ENCODE peak calls at places on chromosome 5, in five cellular contexts. One of them, this sample, is unnamed.

GRCh38 chr5:119583684-119584083 is 45.7 kb upstream of the FAM170A start:
- DNase-seq in PC-3: no peak
- DNase-seq in uterus: no peak
- DNase-seq in IMR-90: no peak
- DNase-seq in tibial nerve: no peak
- DNase-seq in this sample: no peak

GRCh38 chr5:120599576-120599975 is 135.5 kb downstream of the PRR16 start:
- DNase-seq in uterus: no peak
- DNase-seq in tibial nerve: no peak
- DNase-seq in PC-3: peak; percentile 83
- DNase-seq in IMR-90: peak; percentile 84
- DNase-seq in this sample: no peak

GRCh38 chr5:148733601-148734438 is 79.5 kb upstream of the HTR4 start:
- DNase-seq in IMR-90: peak; percentile 84
- DNase-seq in tibial nerve: peak; percentile 98
- DNase-seq in PC-3: peak; percentile 99
- DNase-seq in uterus: peak; percentile 77
- DNase-seq in this sample: peak; percentile 73

GRCh38 chr5:119651496-119651895 is 22.1 kb downstream of the FAM170A start:
- DNase-seq in IMR-90: no peak
- DNase-seq in uterus: no peak
- DNase-seq in PC-3: no peak
- DNase-seq in tibial nerve: no peak
- DNase-seq in this sample: no peak

GRCh38 chr5:66554211-66554610 is 42.0 kb upstream of the MAST4 start:
- DNase-seq in PC-3: peak; percentile 51
- DNase-seq in uterus: no peak
- DNase-seq in tibial nerve: no peak
- DNase-seq in IMR-90: no peak
- DNase-seq in this sample: no peak

GRCh38 chr5:5678909-5679308 is 256.4 kb downstream of the ICE1 start:
- DNase-seq in tibial nerve: no peak
- DNase-seq in PC-3: peak; percentile 19
- DNase-seq in IMR-90: no peak
- DNase-seq in uterus: peak; percentile 46
- DNase-seq in this sample: no peak

GRCh38 chr5:124111886-124112285 is 599.9 kb downstream of the CSNK1G3 start:
- DNase-seq in IMR-90: peak; percentile 11
- DNase-seq in tibial nerve: no peak
- DNase-seq in PC-3: peak; percentile 57
- DNase-seq in uterus: no peak
- DNase-seq in this sample: no peak

GRCh38 chr5:91277840-91278239 is 105.3 kb downstream of the ARRDC3 start:
- DNase-seq in tibial nerve: no peak
- DNase-seq in IMR-90: no peak
- DNase-seq in PC-3: no peak
- DNase-seq in uterus: no peak
- DNase-seq in this sample: no peak

GRCh38 chr5:147686421-147686820 is 96.1 kb downstream of the JAKMIP2 start:
- DNase-seq in IMR-90: no peak
- DNase-seq in uterus: no peak
- DNase-seq in tibial nerve: no peak
- DNase-seq in PC-3: peak; percentile 58
- DNase-seq in this sample: no peak

GRCh38 chr5:33824516-33825195 is 67.1 kb downstream of the ADAMTS12 start:
- DNase-seq in IMR-90: peak; percentile 81
- DNase-seq in PC-3: no peak
- DNase-seq in tibial nerve: no peak
- DNase-seq in uterus: no peak
- DNase-seq in this sample: no peak

GRCh38 chr5:170275376-170275994 is 22.1 kb downstream of the LCP2 start:
- DNase-seq in uterus: no peak
- DNase-seq in PC-3: no peak
- DNase-seq in IMR-90: no peak
- DNase-seq in tibial nerve: no peak
- DNase-seq in this sample: no peak

GRCh38 chr5:8458038-8458383 is 589.1 kb downstream of the MTRR start:
- DNase-seq in uterus: no peak
- DNase-seq in tibial nerve: no peak
- DNase-seq in IMR-90: peak; percentile 23
- DNase-seq in PC-3: no peak
- DNase-seq in this sample: no peak

GRCh38 chr5:172524573-172525021 is 70.3 kb upstream of the SH3PXD2B start:
- DNase-seq in IMR-90: no peak
- DNase-seq in PC-3: no peak
- DNase-seq in tibial nerve: no peak
- DNase-seq in uterus: peak; percentile 76
- DNase-seq in this sample: no peak

GRCh38 chr5:7393921-7394799 is 1.8 kb upstream of the ADCY2 start:
- DNase-seq in tibial nerve: no peak
- DNase-seq in uterus: no peak
- DNase-seq in PC-3: no peak
- DNase-seq in IMR-90: no peak
- DNase-seq in this sample: no peak

GRCh38 chr5:5340206-5340729 is 82.2 kb upstream of the ICE1 start:
- DNase-seq in uterus: peak; percentile 90
- DNase-seq in IMR-90: peak; percentile 83
- DNase-seq in tibial nerve: peak; percentile 49
- DNase-seq in PC-3: peak; percentile 95
- DNase-seq in this sample: peak; percentile 22

GRCh38 chr5:142433526-142434321 is 108.9 kb upstream of the SPRY4 start:
- DNase-seq in PC-3: no peak
- DNase-seq in IMR-90: peak; percentile 47
- DNase-seq in tibial nerve: no peak
- DNase-seq in uterus: no peak
- DNase-seq in this sample: no peak

GRCh38 chr5:153275697-153276096 is 214.8 kb upstream of the GRIA1 start:
- DNase-seq in tibial nerve: no peak
- DNase-seq in uterus: no peak
- DNase-seq in PC-3: no peak
- DNase-seq in IMR-90: no peak
- DNase-seq in this sample: no peak

GRCh38 chr5:26847041-26847736 is 191.2 kb downstream of the CDH9 start:
- DNase-seq in tibial nerve: no peak
- DNase-seq in IMR-90: no peak
- DNase-seq in uterus: no peak
- DNase-seq in PC-3: no peak
- DNase-seq in this sample: no peak

GRCh38 chr5:82820958-82821880 is 256.0 kb downstream of the TMEM167A start:
- DNase-seq in PC-3: no peak
- DNase-seq in IMR-90: no peak
- DNase-seq in uterus: no peak
- DNase-seq in tibial nerve: no peak
- DNase-seq in this sample: no peak

GRCh38 chr5:16740476-16740875 is 123.7 kb upstream of the RETREG1 start:
- DNase-seq in IMR-90: no peak
- DNase-seq in tibial nerve: no peak
- DNase-seq in PC-3: no peak
- DNase-seq in uterus: no peak
- DNase-seq in this sample: no peak

GRCh38 chr5:176785184-176786145 is 24.9 kb upstream of the UNC5A start:
- DNase-seq in tibial nerve: no peak
- DNase-seq in IMR-90: no peak
- DNase-seq in PC-3: no peak
- DNase-seq in uterus: no peak
- DNase-seq in this sample: no peak

GRCh38 chr5:150389759-150390256 is 22.9 kb downstream of the CD74 start:
- DNase-seq in IMR-90: no peak
- DNase-seq in tibial nerve: no peak
- DNase-seq in PC-3: no peak
- DNase-seq in uterus: no peak
- DNase-seq in this sample: no peak
- H3K36me3 ChIP-seq in IMR-90: peaks cover 74% of the 10 kb centered on the region
- H3K36me3 ChIP-seq in tibial nerve: peaks cover 16% of the 10 kb centered on the region
- H3K36me3 ChIP-seq in PC-3: peaks cover 79% of the 10 kb centered on the region
- H3K36me3 ChIP-seq in uterus: no peaks in the 10 kb centered on the region
- H3K36me3 ChIP-seq in this sample: peaks cover 47% of the 10 kb centered on the region

GRCh38 chr5:96896285-96896711 is 20.0 kb downstream of the ERAP2 start:
- DNase-seq in IMR-90: no peak
- DNase-seq in uterus: no peak
- DNase-seq in tibial nerve: no peak
- DNase-seq in PC-3: no peak
- DNase-seq in this sample: no peak
- H3K36me3 ChIP-seq in IMR-90: no peaks in the 10 kb centered on the region
- H3K36me3 ChIP-seq in uterus: no peaks in the 10 kb centered on the region
- H3K36me3 ChIP-seq in tibial nerve: no peaks in the 10 kb centered on the region
- H3K36me3 ChIP-seq in PC-3: no peaks in the 10 kb centered on the region
- H3K36me3 ChIP-seq in this sample: no peaks in the 10 kb centered on the region

GRCh38 chr5:150738862-150739261 is 20.0 kb downstream of the DCTN4 start:
- DNase-seq in uterus: no peak
- DNase-seq in IMR-90: no peak
- DNase-seq in tibial nerve: no peak
- DNase-seq in PC-3: no peak
- DNase-seq in this sample: no peak

DNA sequence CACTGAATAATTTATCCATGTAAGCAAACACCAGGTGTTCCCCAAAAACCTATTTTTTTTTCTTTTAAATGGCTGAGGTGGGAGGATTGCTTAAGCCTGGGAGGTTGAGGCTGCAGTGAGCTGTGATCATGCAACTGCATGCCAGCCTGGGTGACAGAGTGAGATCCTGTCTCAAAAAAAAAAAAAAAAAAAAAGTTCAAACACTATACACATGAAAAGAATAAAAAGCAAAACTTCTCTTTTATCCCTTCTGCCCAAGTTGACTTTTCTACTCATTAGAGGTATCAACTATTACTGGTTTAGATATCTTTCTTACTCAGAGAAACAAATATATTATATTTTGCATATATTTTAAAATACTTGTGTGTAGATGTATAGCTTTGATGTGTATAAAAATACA is 17.8 kb downstream of the DCTN4 start:
- DNase-seq in tibial nerve: no peak
- DNase-seq in uterus: no peak
- DNase-seq in PC-3: no peak
- DNase-seq in IMR-90: no peak
- DNase-seq in this sample: no peak
- H3K36me3 ChIP-seq in tibial nerve: peaks cover 6% of the 10 kb centered on the region
- H3K36me3 ChIP-seq in uterus: no peaks in the 10 kb centered on the region
- H3K36me3 ChIP-seq in PC-3: peaks cover 16% of the 10 kb centered on the region
- H3K36me3 ChIP-seq in IMR-90: peaks cover 9% of the 10 kb centered on the region
- H3K36me3 ChIP-seq in this sample: no peaks in the 10 kb centered on the region

GRCh38 chr5:80165430-80165829 is 90.4 kb downstream of the SERINC5 start:
- DNase-seq in uterus: no peak
- DNase-seq in PC-3: no peak
- DNase-seq in IMR-90: no peak
- DNase-seq in tibial nerve: no peak
- DNase-seq in this sample: no peak
- H3K36me3 ChIP-seq in uterus: no peaks in the 10 kb centered on the region
- H3K36me3 ChIP-seq in PC-3: no peaks in the 10 kb centered on the region
- H3K36me3 ChIP-seq in IMR-90: peaks cover 4% of the 10 kb centered on the region
- H3K36me3 ChIP-seq in tibial nerve: no peaks in the 10 kb centered on the region
- H3K36me3 ChIP-seq in this sample: peaks cover 3% of the 10 kb centered on the region

DNA sequence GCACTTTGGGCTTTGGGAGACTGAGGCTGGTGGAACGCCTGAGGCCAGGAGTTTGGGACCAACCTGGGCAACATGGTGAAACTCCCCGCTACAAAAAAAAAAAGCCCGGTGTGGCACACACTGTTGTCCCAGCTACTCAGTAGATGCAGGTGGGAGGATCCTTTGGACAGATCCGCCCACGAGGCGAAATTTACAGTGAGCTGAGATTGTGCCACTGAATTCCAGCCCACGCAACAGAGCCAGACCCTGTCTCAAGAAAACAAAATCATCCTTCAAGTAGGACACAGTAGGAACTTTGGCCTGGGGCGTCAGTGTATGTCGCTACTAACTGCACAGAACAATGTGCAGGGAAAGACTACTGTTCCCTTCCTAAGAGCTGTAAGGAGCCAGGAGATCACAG is 4.8 kb downstream of the RPS14 start:
- DNase-seq in tibial nerve: no peak
- DNase-seq in PC-3: no peak
- DNase-seq in IMR-90: no peak
- DNase-seq in uterus: no peak
- DNase-seq in this sample: no peak
- H3K36me3 ChIP-seq in tibial nerve: peaks cover 30% of the 10 kb centered on the region
- H3K36me3 ChIP-seq in PC-3: peaks cover 59% of the 10 kb centered on the region
- H3K36me3 ChIP-seq in IMR-90: peaks cover 54% of the 10 kb centered on the region
- H3K36me3 ChIP-seq in uterus: no peaks in the 10 kb centered on the region
- H3K36me3 ChIP-seq in this sample: peaks cover 45% of the 10 kb centered on the region

DNA sequence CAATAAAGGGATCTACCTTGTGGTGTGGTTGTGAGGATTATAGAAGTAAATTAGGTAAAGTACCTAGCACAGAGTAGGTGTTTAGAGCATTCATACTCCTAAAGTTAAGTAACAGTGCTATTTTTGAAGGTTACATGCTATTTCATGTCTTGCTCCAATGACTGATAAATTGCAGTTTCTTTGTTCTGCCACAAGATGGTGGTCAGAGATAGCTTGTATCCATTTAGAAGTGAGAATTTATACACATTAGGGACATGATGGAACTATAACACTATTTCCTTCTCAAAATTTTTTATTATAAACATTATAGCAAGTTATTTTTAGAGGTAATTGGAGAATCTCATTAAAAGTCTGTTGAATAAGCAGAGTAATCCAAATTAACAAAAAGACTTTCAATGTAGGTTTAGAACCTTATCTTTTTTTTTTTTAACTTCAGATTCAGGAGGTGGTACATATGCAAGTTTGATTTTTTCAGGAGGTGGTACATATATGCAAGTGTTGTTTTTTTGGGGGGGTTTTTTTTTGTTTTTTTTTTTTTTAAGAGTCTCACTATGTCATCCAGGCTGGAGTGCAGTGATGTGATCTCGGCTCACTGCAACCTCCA is 17.1 kb downstream of the MTREX start:
- DNase-seq in tibial nerve: no peak
- DNase-seq in uterus: no peak
- DNase-seq in IMR-90: peak; percentile 58
- DNase-seq in PC-3: peak; percentile 16
- DNase-seq in this sample: no peak
- H3K36me3 ChIP-seq in tibial nerve: no peaks in the 10 kb centered on the region
- H3K36me3 ChIP-seq in uterus: no peaks in the 10 kb centered on the region
- H3K36me3 ChIP-seq in IMR-90: peaks cover 10% of the 10 kb centered on the region
- H3K36me3 ChIP-seq in PC-3: peaks cover 7% of the 10 kb centered on the region
- H3K36me3 ChIP-seq in this sample: peaks cover 3% of the 10 kb centered on the region

GRCh38 chr5:77035950-77036349 is 5.7 kb downstream of the AGGF1 start:
- DNase-seq in uterus: no peak
- DNase-seq in PC-3: no peak
- DNase-seq in tibial nerve: no peak
- DNase-seq in IMR-90: no peak
- DNase-seq in this sample: no peak

GRCh38 chr5:77032635-77033034 is 2.4 kb downstream of the AGGF1 start:
- DNase-seq in uterus: no peak
- DNase-seq in IMR-90: no peak
- DNase-seq in tibial nerve: no peak
- DNase-seq in PC-3: no peak
- DNase-seq in this sample: no peak

GRCh38 chr5:77030097-77031071 is at the start of gene AGGF1:
- DNase-seq in tibial nerve: peak; percentile 87
- DNase-seq in PC-3: peak; percentile 90
- DNase-seq in IMR-90: peak; percentile 92
- DNase-seq in uterus: peak; percentile 89
- DNase-seq in this sample: peak; percentile 80

GRCh38 chr5:77029376-77029885 is 773 bp upstream of the AGGF1 start:
- DNase-seq in PC-3: no peak
- DNase-seq in tibial nerve: no peak
- DNase-seq in uterus: no peak
- DNase-seq in IMR-90: no peak
- DNase-seq in this sample: no peak

GRCh38 chr5:77033338-77033737 is 3.1 kb downstream of the AGGF1 start:
- DNase-seq in PC-3: no peak
- DNase-seq in uterus: no peak
- DNase-seq in IMR-90: no peak
- DNase-seq in tibial nerve: no peak
- DNase-seq in this sample: no peak
- H3K36me3 ChIP-seq in PC-3: peaks cover 20% of the 10 kb centered on the region
- H3K36me3 ChIP-seq in uterus: no peaks in the 10 kb centered on the region
- H3K36me3 ChIP-seq in IMR-90: peaks cover 11% of the 10 kb centered on the region
- H3K36me3 ChIP-seq in tibial nerve: peaks cover 9% of the 10 kb centered on the region
- H3K36me3 ChIP-seq in this sample: peaks cover 24% of the 10 kb centered on the region

This sample was measured in thoracic aorta.